ENCODE peak calls at places on chromosomes 1 and 21, in ten cellular contexts. One of them, this sample, is unnamed.

GRCh38 chr1:70528591-70529333 is 117.7 kb downstream of the CTH start:
- DNase-seq in pancreas: peak
- DNase-seq in GM13977: peak
- DNase-seq in upper lobe of right lung: no peak
- DNase-seq in foreskin keratinocyte: no peak
- DNase-seq in colonic mucosa: no peak
- DNase-seq in cardiac muscle cell: peak
- DNase-seq in K562: peak
- DNase-seq in mesothelial cell of epicardium: no peak
- DNase-seq in heart left ventricle: no peak
- DNase-seq in this sample: no peak

GRCh38 chr1:20980051-20980450 is 192.9 kb upstream of the HP1BP3 start:
- DNase-seq in cardiac muscle cell: no peak
- DNase-seq in heart left ventricle: no peak
- DNase-seq in GM13977: no peak
- DNase-seq in colonic mucosa: no peak
- DNase-seq in foreskin keratinocyte: no peak
- DNase-seq in upper lobe of right lung: no peak
- DNase-seq in mesothelial cell of epicardium: no peak
- DNase-seq in pancreas: no peak
- DNase-seq in K562: no peak
- DNase-seq in this sample: no peak

GRCh38 chr1:74771913-74772515 is 39.1 kb downstream of the TYW3 start:
- DNase-seq in heart left ventricle: no peak
- DNase-seq in mesothelial cell of epicardium: no peak
- DNase-seq in K562: peak
- DNase-seq in colonic mucosa: no peak
- DNase-seq in foreskin keratinocyte: no peak
- DNase-seq in upper lobe of right lung: no peak
- DNase-seq in GM13977: no peak
- DNase-seq in cardiac muscle cell: peak
- DNase-seq in pancreas: peak
- DNase-seq in this sample: no peak

GRCh38 chr1:224069138-224069537 is 44.8 kb upstream of the FBXO28 start:
- DNase-seq in K562: no peak
- DNase-seq in pancreas: no peak
- DNase-seq in foreskin keratinocyte: no peak
- DNase-seq in cardiac muscle cell: no peak
- DNase-seq in heart left ventricle: no peak
- DNase-seq in colonic mucosa: no peak
- DNase-seq in upper lobe of right lung: no peak
- DNase-seq in GM13977: no peak
- DNase-seq in mesothelial cell of epicardium: no peak
- DNase-seq in this sample: no peak

GRCh38 chr1:62025892-62026291 is 168.8 kb upstream of the L1TD1 start:
- DNase-seq in cardiac muscle cell: no peak
- DNase-seq in upper lobe of right lung: no peak
- DNase-seq in heart left ventricle: no peak
- DNase-seq in GM13977: no peak
- DNase-seq in colonic mucosa: no peak
- DNase-seq in K562: no peak
- DNase-seq in pancreas: no peak
- DNase-seq in foreskin keratinocyte: no peak
- DNase-seq in mesothelial cell of epicardium: no peak
- DNase-seq in this sample: no peak

GRCh38 chr1:167808104-167808503 is 86.3 kb downstream of the MPZL1 start:
- DNase-seq in GM13977: no peak
- DNase-seq in pancreas: no peak
- DNase-seq in mesothelial cell of epicardium: no peak
- DNase-seq in K562: no peak
- DNase-seq in cardiac muscle cell: no peak
- DNase-seq in heart left ventricle: no peak
- DNase-seq in colonic mucosa: no peak
- DNase-seq in foreskin keratinocyte: no peak
- DNase-seq in upper lobe of right lung: no peak
- DNase-seq in this sample: no peak

GRCh38 chr1:178575611-178576331 is 62.9 kb downstream of the TEX35 start:
- DNase-seq in upper lobe of right lung: no peak
- DNase-seq in K562: no peak
- DNase-seq in cardiac muscle cell: peak
- DNase-seq in foreskin keratinocyte: no peak
- DNase-seq in mesothelial cell of epicardium: no peak
- DNase-seq in GM13977: no peak
- DNase-seq in pancreas: no peak
- DNase-seq in colonic mucosa: no peak
- DNase-seq in heart left ventricle: no peak
- DNase-seq in this sample: no peak

GRCh38 chr1:20184997-20185833 is 681 bp upstream of the UBXN10 start:
- DNase-seq in pancreas: no peak
- DNase-seq in GM13977: peak
- DNase-seq in mesothelial cell of epicardium: no peak
- DNase-seq in foreskin keratinocyte: no peak
- DNase-seq in heart left ventricle: no peak
- DNase-seq in K562: peak
- DNase-seq in upper lobe of right lung: no peak
- DNase-seq in cardiac muscle cell: no peak
- DNase-seq in colonic mucosa: no peak
- DNase-seq in this sample: no peak

GRCh38 chr1:214143015-214143775 is 137.8 kb upstream of the SMYD2 start:
- DNase-seq in foreskin keratinocyte: no peak
- DNase-seq in cardiac muscle cell: no peak
- DNase-seq in pancreas: no peak
- DNase-seq in upper lobe of right lung: no peak
- DNase-seq in GM13977: no peak
- DNase-seq in colonic mucosa: no peak
- DNase-seq in K562: no peak
- DNase-seq in mesothelial cell of epicardium: no peak
- DNase-seq in heart left ventricle: no peak
- DNase-seq in this sample: no peak

GRCh38 chr21:36697473-36698159 is 1.3 kb upstream of the SIM2 start:
- DNase-seq in pancreas: no peak
- DNase-seq in K562: no peak
- DNase-seq in foreskin keratinocyte: no peak
- DNase-seq in colonic mucosa: no peak
- DNase-seq in cardiac muscle cell: no peak
- DNase-seq in mesothelial cell of epicardium: no peak
- DNase-seq in GM13977: peak
- DNase-seq in upper lobe of right lung: peak
- DNase-seq in heart left ventricle: no peak
- DNase-seq in this sample: no peak

GRCh38 chr1:226095286-226095685 is 32.8 kb downstream of the H3-3A start:
- DNase-seq in heart left ventricle: no peak
- DNase-seq in K562: no peak
- DNase-seq in cardiac muscle cell: no peak
- DNase-seq in GM13977: no peak
- DNase-seq in upper lobe of right lung: peak
- DNase-seq in pancreas: no peak
- DNase-seq in colonic mucosa: no peak
- DNase-seq in mesothelial cell of epicardium: no peak
- DNase-seq in foreskin keratinocyte: no peak
- DNase-seq in this sample: no peak

GRCh38 chr1:226098870-226099832 is 36.6 kb downstream of the H3-3A start:
- DNase-seq in heart left ventricle: no peak
- DNase-seq in foreskin keratinocyte: no peak
- DNase-seq in upper lobe of right lung: no peak
- DNase-seq in mesothelial cell of epicardium: no peak
- DNase-seq in cardiac muscle cell: no peak
- DNase-seq in colonic mucosa: no peak
- DNase-seq in pancreas: no peak
- DNase-seq in K562: no peak
- DNase-seq in GM13977: no peak
- DNase-seq in this sample: no peak

GRCh38 chr1:226097866-226098625 is 35.5 kb downstream of the H3-3A start:
- DNase-seq in colonic mucosa: no peak
- DNase-seq in pancreas: no peak
- DNase-seq in heart left ventricle: no peak
- DNase-seq in K562: no peak
- DNase-seq in upper lobe of right lung: no peak
- DNase-seq in cardiac muscle cell: no peak
- DNase-seq in GM13977: no peak
- DNase-seq in foreskin keratinocyte: peak
- DNase-seq in mesothelial cell of epicardium: no peak
- DNase-seq in this sample: no peak

GRCh38 chr1:226104671-226105121 is 42.2 kb downstream of the H3-3A start:
- DNase-seq in colonic mucosa: no peak
- DNase-seq in GM13977: no peak
- DNase-seq in mesothelial cell of epicardium: no peak
- DNase-seq in pancreas: no peak
- DNase-seq in K562: no peak
- DNase-seq in cardiac muscle cell: no peak
- DNase-seq in heart left ventricle: no peak
- DNase-seq in upper lobe of right lung: no peak
- DNase-seq in foreskin keratinocyte: no peak
- DNase-seq in this sample: no peak

DNA sequence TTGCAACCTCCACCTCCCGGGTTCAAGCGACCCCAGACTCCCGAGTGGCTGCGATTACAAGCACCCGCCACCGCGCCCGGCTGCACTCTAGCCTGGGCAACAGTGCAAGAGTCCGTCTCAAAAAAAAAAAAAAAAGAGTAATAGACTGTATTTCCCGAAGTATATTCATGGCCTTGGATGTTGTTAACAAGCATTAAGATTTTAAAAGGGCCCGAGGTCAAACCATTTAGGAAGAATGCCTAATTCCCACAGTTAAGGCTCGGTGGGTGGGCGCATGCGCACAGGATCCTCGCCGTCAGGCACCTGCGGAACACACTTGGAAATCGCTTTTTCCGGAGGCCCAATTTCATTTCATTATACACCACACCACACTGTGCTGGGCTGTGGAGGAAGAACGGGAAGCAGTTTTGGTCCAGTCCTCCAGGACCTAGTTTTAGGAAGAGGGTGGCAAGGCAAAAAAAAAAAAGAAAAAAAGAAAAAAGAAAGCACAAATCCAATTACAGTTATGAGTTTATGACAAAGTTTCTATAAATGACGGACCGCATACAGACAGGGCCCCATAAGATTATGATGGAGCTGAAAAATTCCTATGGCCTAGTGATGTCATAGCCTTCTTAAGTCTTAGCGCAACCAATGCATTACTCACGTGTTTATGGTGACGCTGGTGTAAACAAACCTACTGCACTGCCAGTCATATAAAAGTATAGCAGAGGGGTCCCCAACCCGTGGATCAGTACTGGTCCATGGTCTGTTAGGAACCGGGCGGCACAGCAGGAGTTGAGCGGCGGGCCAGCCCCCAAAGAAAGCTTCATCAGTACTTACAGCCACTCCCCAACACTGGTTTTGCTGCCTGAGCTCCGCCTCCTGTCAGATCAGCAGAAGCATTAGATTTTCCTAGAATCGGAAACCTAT is 38.2 kb downstream of the H3-3A start:
- DNase-seq in pancreas: peak
- DNase-seq in colonic mucosa: peak
- DNase-seq in upper lobe of right lung: peak
- DNase-seq in K562: no peak
- DNase-seq in heart left ventricle: peak
- DNase-seq in mesothelial cell of epicardium: no peak
- DNase-seq in cardiac muscle cell: no peak
- DNase-seq in GM13977: no peak
- DNase-seq in foreskin keratinocyte: no peak
- DNase-seq in this sample: no peak
- TF ChIP-seq CTCF in pancreas: no peak
- TF ChIP-seq CTCF in colonic mucosa: no peak
- TF ChIP-seq CTCF in upper lobe of right lung: no peak
- TF ChIP-seq CTCF in K562: no peak
- TF ChIP-seq CTCF in heart left ventricle: no peak
- TF ChIP-seq CTCF in mesothelial cell of epicardium: no peak
- TF ChIP-seq CTCF in cardiac muscle cell: no peak
- TF ChIP-seq CTCF in GM13977: no peak
- TF ChIP-seq CTCF in foreskin keratinocyte: no peak
- TF ChIP-seq CTCF in this sample: no peak

DNA sequence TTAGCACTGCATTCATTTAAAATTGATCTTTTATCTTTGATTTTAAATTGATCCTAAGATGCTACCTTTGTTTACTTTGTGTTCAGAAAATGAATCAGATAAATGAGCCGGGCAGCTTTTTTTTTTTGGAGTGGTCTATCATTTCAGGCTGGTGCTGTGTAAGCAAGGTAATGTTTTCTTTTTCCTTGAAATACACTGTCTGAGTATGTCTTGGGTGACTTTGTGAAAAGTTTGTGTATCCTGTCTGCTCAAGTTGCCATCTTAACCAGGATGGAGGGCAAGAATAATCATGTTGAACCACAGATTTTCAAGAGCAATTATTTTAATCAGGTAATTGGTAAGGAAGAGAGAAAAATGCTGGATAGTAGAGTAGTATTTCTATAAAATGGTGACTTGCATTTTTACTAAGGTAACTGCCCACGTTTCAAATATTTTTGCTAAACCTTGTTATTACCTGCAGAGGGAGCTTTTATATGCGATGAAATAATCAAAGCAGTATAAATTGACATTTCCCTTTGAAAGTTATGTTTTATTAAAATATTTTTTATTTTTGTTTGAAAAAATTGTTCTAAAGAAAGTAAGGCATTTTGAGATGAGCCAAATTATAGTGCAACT is 11.1 kb downstream of the ADGRL2 start:
- DNase-seq in heart left ventricle: no peak
- DNase-seq in cardiac muscle cell: no peak
- DNase-seq in colonic mucosa: no peak
- DNase-seq in foreskin keratinocyte: no peak
- DNase-seq in pancreas: no peak
- DNase-seq in GM13977: no peak
- DNase-seq in upper lobe of right lung: no peak
- DNase-seq in mesothelial cell of epicardium: no peak
- DNase-seq in K562: no peak
- DNase-seq in this sample: no peak
- TF ChIP-seq CTCF in heart left ventricle: peak
- TF ChIP-seq CTCF in cardiac muscle cell: peak
- TF ChIP-seq CTCF in colonic mucosa: no peak
- TF ChIP-seq CTCF in foreskin keratinocyte: peak
- TF ChIP-seq CTCF in pancreas: no peak
- TF ChIP-seq CTCF in GM13977: peak
- TF ChIP-seq CTCF in upper lobe of right lung: peak
- TF ChIP-seq CTCF in mesothelial cell of epicardium: no peak
- TF ChIP-seq CTCF in K562: no peak
- TF ChIP-seq CTCF in this sample: peak

DNA sequence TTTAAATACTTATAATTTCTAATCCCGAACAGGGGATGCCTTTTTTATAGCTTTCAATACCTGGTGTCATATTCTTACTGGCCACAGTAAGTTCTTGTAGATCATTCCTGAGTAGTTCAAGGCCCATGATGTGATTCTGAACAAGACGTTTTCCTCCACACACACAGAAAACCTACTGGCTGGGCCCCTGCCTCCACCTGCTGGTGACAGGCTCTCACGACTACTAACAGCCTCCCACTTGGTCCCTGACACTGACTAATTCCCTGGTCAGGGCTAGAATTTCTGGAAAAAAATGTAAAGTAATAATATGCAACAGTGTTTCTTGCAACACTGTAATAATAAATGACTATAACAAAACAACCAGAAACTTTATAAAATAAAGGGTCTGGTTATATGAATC is 50.4 kb upstream of the RIPK4 start:
- DNase-seq in heart left ventricle: no peak
- DNase-seq in cardiac muscle cell: peak
- DNase-seq in pancreas: peak
- DNase-seq in foreskin keratinocyte: peak
- DNase-seq in GM13977: peak
- DNase-seq in upper lobe of right lung: peak
- DNase-seq in mesothelial cell of epicardium: no peak
- DNase-seq in K562: peak
- DNase-seq in colonic mucosa: peak
- DNase-seq in this sample: no peak
- TF ChIP-seq CTCF in heart left ventricle: peak
- TF ChIP-seq CTCF in cardiac muscle cell: peak
- TF ChIP-seq CTCF in pancreas: peak
- TF ChIP-seq CTCF in foreskin keratinocyte: peak
- TF ChIP-seq CTCF in GM13977: peak
- TF ChIP-seq CTCF in upper lobe of right lung: peak
- TF ChIP-seq CTCF in mesothelial cell of epicardium: peak
- TF ChIP-seq CTCF in K562: peak
- TF ChIP-seq CTCF in colonic mucosa: peak
- TF ChIP-seq CTCF in this sample: peak

GRCh38 chr21:38914071-38914491 is 108.4 kb downstream of the ETS2 start:
- DNase-seq in foreskin keratinocyte: no peak
- DNase-seq in pancreas: no peak
- DNase-seq in mesothelial cell of epicardium: no peak
- DNase-seq in cardiac muscle cell: no peak
- DNase-seq in K562: no peak
- DNase-seq in GM13977: no peak
- DNase-seq in colonic mucosa: no peak
- DNase-seq in upper lobe of right lung: no peak
- DNase-seq in heart left ventricle: no peak
- DNase-seq in this sample: no peak
- TF ChIP-seq CTCF in foreskin keratinocyte: no peak
- TF ChIP-seq CTCF in pancreas: no peak
- TF ChIP-seq CTCF in mesothelial cell of epicardium: no peak
- TF ChIP-seq CTCF in cardiac muscle cell: no peak
- TF ChIP-seq CTCF in K562: no peak
- TF ChIP-seq CTCF in GM13977: no peak
- TF ChIP-seq CTCF in colonic mucosa: no peak
- TF ChIP-seq CTCF in upper lobe of right lung: no peak
- TF ChIP-seq CTCF in heart left ventricle: no peak
- TF ChIP-seq CTCF in this sample: no peak

This sample was measured in osteocyte.